ENCODE peak calls at places on chromosomes 12 and 14, in four cellular contexts. O is A549, F is HepG2, T is K562. R is an unnamed sample.

GRCh38 chr12:62738611-62739010 is 196.3 kb downstream of the PPM1H start:
- DNase-seq in F (no peak), T (no peak), O (no peak), R (peak; percentile 13)

GRCh38 chr12:113961921-113962710 is 4.0 kb downstream of the RBM19 start:
- DNase-seq in T (no peak), O (no peak), F (peak; percentile 20), R (no peak)

GRCh38 chr12:115569694-115570093 is 707.8 kb downstream of the MED13L start:
- DNase-seq in F (peak; percentile 4), O (no peak), T (no peak), R (no peak)

GRCh38 chr14:50417853-50418252 is 21.2 kb upstream of the CDKL1 start:
- DNase-seq in O (no peak), F (peak; percentile 56), T (no peak), R (no peak)

GRCh38 chr14:105203057-105203494 is 22.0 kb upstream of the NUDT14 start:
- DNase-seq in O (peak; percentile 81), T (peak; percentile 71), F (no peak), R (peak; percentile 86)

GRCh38 chr14:58639842-58640484 is 2.2 kb downstream of the DACT1 start:
- DNase-seq in F (peak; percentile 15), T (no peak), O (peak; percentile 47), R (peak; percentile 37)

GRCh38 chr12:91179315-91179714 is 3.3 kb downstream of the DCN start:
- DNase-seq in T (no peak), O (no peak), F (no peak), R (no peak)

GRCh38 chr12:80412343-80412953 is 31.6 kb upstream of the PTPRQ start:
- DNase-seq in O (peak; percentile 19), F (peak; percentile 40), T (peak; percentile 23), R (no peak)

GRCh38 chr14:95660550-95661515 is 25.4 kb upstream of the TCL1B start:
- DNase-seq in F (no peak), T (no peak), O (no peak), R (no peak)

GRCh38 chr12:131826064-131826928 is 1.9 kb upstream of the MMP17 start:
- DNase-seq in F (no peak), T (no peak), O (no peak), R (no peak)

GRCh38 chr12:45655186-45655585 is 74.3 kb upstream of the ARID2 start:
- DNase-seq in O (no peak), T (no peak), F (peak; percentile 15), R (no peak)

GRCh38 chr12:93667672-93668071 is 9.5 kb upstream of the CRADD start:
- DNase-seq in F (no peak), O (no peak), T (no peak), R (no peak)

GRCh38 chr12:109910969-109911348 is 10.9 kb downstream of the TCHP start:
- DNase-seq in T (peak; percentile 79), O (peak; percentile 81), F (peak; percentile 55), R (peak; percentile 93)

GRCh38 chr12:62714409-62715075 is 220.4 kb downstream of the PPM1H start:
- DNase-seq in F (no peak), O (no peak), T (no peak), R (no peak)

DNA sequence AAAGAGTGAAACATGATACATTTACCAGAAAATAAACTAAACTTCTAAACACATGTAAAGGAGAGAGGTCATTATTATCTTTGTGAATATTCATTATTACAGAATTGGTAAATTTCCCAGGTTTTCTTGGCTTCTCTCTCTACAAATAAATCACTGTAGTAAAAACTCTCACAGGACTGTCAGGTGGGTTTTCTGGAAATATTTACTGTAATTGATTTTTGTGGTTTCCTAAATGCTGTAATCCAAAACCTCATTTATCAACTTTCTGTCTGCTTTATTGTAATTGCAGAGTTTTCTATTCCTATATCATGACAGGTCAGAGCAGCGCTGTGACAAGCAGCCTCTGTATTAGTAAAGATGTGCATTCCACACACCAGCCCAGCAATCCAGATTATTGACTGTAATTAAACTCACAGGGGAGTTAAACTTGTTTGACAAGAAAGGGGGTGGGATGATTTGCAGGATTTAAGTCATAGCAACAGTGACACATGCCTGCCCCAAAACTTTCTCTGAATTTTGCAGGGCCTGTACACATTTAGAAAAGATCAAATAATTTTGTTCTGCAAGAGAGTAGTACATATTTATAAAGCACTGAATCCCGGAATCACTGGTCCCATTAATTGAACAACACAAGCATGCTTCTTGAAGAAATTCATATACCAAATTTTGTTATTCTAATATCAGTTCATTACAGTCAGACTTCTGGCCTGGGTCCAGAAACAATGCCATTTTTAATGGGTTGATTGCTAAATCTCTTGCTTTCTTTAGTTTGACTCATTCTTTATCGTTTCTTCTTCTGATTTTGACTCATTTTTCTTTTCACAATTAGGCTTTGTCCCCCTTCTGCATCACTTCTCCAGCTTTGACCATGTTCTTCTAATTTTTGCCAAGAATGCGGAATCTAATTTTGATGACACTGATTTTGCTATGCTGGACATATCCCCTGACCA is 42.2 kb downstream of the PTPRO start:
- DNase-seq in T (no peak), O (no peak), F (no peak), R (no peak)
- TF ChIP-seq HMGXB4 in T (no peak), O (no peak), F (no peak), R (no peak)

GRCh38 chr14:36238666-36239363 is 62.3 kb upstream of the PTCSC3 start:
- DNase-seq in O (no peak), T (no peak), F (no peak), R (no peak)
- TF ChIP-seq HMGXB4 in O (no peak), T (no peak), F (no peak), R (no peak)

GRCh38 chr12:111407371-111408115 is 1.8 kb downstream of the SH2B3 start:
- DNase-seq in O (no peak), T (no peak), F (no peak), R (no peak)

GRCh38 chr12:111404362-111405148 is 1.2 kb upstream of the SH2B3 start:
- DNase-seq in T (peak; percentile 83), O (no peak), F (peak; percentile 33), R (peak; percentile 72)

GRCh38 chr12:111405856-111406473 is at the start of gene SH2B3:
- DNase-seq in F (no peak), T (peak; percentile 68), O (peak; percentile 62), R (no peak)

GRCh38 chr12:111406474-111407370 is 999 bp downstream of the SH2B3 start:
- DNase-seq in O (no peak), T (no peak), F (no peak), R (no peak)

GRCh38 chr12:111405149-111405855 is 421 bp upstream of the SH2B3 start:
- DNase-seq in O (peak; percentile 94), F (peak; percentile 95), T (peak; percentile 97), R (peak; percentile 100)
- TF ChIP-seq HMGXB4 in O (no peak), F (peak; percentile 66), T (no peak), R (peak; percentile 74)

DNA sequence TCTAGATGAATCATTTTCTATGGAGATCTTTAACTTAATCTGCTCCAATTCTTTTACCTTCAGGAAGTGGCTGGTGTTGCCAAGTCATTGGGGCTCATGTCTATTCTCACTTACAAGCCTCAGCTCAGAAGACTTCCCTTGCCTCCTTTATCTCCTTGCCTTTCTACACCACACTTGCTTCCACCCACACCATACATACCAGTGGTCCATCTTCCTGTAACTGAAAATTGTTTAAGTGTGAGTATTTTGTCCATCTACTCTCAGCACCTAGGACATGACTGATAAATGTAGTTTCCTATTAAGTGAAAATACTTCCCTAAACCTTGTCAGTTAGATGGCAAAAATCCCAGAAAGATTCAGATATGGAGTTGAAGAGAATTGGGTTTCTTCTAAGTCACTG is 199.7 kb upstream of the CPNE8 start:
- DNase-seq in F (no peak), T (no peak), O (no peak), R (no peak)
- TF ChIP-seq HMGXB4 in F (no peak), T (no peak), O (no peak), R (no peak)

GRCh38 chr12:111578971-111579340 is 20.2 kb downstream of the ATXN2 start:
- DNase-seq in T (no peak), O (no peak), F (no peak), R (no peak)
- TF ChIP-seq HMGXB4 in T (no peak), O (no peak), F (no peak), R (no peak)

DNA sequence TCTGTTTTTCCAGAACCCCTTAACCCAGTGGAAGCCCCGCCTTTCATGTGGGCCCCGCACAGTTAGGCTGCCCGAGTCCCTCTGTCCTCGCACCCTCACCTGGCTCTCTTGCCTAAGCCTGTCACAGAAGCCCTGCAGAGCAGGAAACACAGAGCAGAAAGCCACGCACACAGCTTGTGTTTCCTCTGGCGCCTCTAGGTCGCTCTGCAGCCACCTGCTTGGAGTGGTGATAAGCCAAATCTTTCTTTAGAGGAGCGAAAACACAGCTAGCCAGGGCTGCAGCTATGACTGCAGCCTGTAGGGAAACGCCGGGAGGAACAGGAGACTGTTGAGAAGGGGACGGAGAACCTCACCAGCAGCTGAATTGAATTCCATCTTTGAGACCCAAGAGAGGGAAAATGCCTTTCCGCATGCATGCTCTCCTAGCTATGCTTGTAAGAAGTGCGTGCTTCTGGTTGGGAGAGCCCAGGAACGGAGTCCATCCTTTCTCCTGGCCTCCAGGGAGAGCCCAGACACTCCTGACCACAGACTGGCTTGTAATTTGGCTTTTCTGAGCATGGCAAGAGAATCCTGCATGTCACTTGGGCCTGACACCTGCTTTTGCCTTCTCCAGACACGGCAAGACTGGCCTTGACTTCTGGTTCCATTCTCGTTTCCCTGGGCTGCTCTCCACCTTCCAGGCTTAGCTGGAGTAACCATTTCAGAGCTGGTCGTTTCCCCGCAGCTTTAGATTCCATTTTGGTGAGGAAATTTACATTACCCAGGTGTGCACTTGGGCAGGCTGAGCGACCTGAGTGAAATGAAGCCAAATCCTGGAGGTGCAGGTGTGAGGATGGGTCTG is 301.6 kb downstream of the CACNA1C start:
- DNase-seq in O (no peak), T (no peak), F (no peak), R (no peak)
- TF ChIP-seq HMGXB4 in O (no peak), T (no peak), F (no peak), R (no peak)

GRCh38 chr12:69608114-69608513 is 2.6 kb downstream of the LRRC10 start:
- DNase-seq in O (no peak), T (peak; percentile 31), F (no peak), R (no peak)
- TF ChIP-seq HMGXB4 in O (no peak), T (no peak), F (no peak), R (no peak)

GRCh38 chr12:64412458-64412857 is 8.3 kb downstream of the XPOT start:
- DNase-seq in T (no peak), F (no peak), O (no peak), R (no peak)

GRCh38 chr12:64413884-64414283 is 9.7 kb downstream of the XPOT start:
- DNase-seq in T (no peak), F (no peak), O (no peak), R (no peak)

GRCh38 chr12:64407342-64408223 is 3.4 kb downstream of the XPOT start:
- DNase-seq in F (no peak), O (no peak), T (no peak), R (no peak)

DNA sequence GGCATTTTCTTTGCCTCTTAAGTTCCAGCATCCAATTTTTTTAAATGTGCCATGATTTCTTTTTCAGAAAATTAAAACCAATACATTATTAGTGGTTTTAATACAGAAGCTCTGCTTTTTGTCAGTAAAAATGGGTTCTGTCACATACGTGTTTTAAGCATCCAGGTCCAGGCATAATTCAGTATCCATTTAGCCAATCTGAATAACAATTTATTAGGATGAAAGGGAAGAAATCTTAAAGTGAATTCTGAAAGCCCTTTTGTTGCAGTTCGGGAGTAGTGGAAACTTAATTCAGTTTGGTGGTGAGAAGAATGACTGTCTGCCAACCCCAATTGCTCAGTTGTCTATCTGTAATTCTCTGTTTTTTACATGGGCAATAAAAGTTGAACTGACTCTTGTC is 7.2 kb downstream of the XPOT start:
- DNase-seq in O (no peak), F (no peak), T (no peak), R (no peak)
- TF ChIP-seq HMGXB4 in O (no peak), F (no peak), T (no peak), R (no peak)

R was measured in WTC11.